ENCODE peak calls at places on chromosomes 5 and 9, in four cellular contexts. S, C, N and D are unnamed samples.

GRCh38 chr5:68304421-68305052 is 89.0 kb downstream of the PIK3R1 start:
- DNase-seq in S (no peak), C (no peak), N (no peak), D (no peak)

GRCh38 chr5:123455095-123455494 is 31.9 kb upstream of the CEP120 start:
- DNase-seq in S (no peak), C (no peak), N (no peak), D (no peak)

GRCh38 chr9:125992557-125992956 is 245.4 kb downstream of the PBX3 start:
- DNase-seq in S (no peak), C (no peak), N (no peak), D (peak; percentile 31)

GRCh38 chr5:6582507-6583048 is 50.3 kb downstream of the NSUN2 start:
- DNase-seq in S (no peak), C (no peak), N (no peak), D (no peak)

GRCh38 chr5:53479656-53480473 is 564 bp upstream of the FST start:
- DNase-seq in S (peak; percentile 55), C (peak; percentile 71), N (no peak), D (peak; percentile 71)

GRCh38 chr9:98702340-98702739 is 6.4 kb downstream of the GABBR2 start:
- DNase-seq in S (no peak), C (no peak), N (no peak), D (no peak)

GRCh38 chr5:78280261-78280660 is 14.2 kb downstream of the AP3B1 start:
- DNase-seq in S (no peak), C (no peak), N (no peak), D (no peak)

GRCh38 chr9:136762915-136763648 is 1.2 kb downstream of the LCN15 start:
- DNase-seq in S (no peak), C (peak; percentile 54), N (no peak), D (peak; percentile 84)

GRCh38 chr9:87097238-87097637 is 149.9 kb upstream of the GAS1 start:
- DNase-seq in S (no peak), C (no peak), N (no peak), D (no peak)

GRCh38 chr5:53211799-53212198 is 102.2 kb upstream of the MOCS2 start:
- DNase-seq in S (peak; percentile 44), C (no peak), N (no peak), D (no peak)

GRCh38 chr5:113102121-113102531 is 125.5 kb downstream of the DCP2 start:
- DNase-seq in S (peak; percentile 42), C (no peak), N (no peak), D (no peak)

GRCh38 chr5:10704949-10705621 is 55.9 kb downstream of the DAP start:
- DNase-seq in S (peak; percentile 73), C (no peak), N (no peak), D (no peak)

GRCh38 chr5:55450050-55450765 is 84.6 kb downstream of the PLPP1 start:
- DNase-seq in S (peak; percentile 46), C (no peak), N (no peak), D (no peak)

GRCh38 chr5:1064383-1065142 is 47.3 kb downstream of the SLC12A7 start:
- DNase-seq in S (no peak), C (peak; percentile 6), N (no peak), D (peak; percentile 41)

GRCh38 chr5:81194633-81195333 is 38.3 kb upstream of the CKMT2 start:
- DNase-seq in S (peak; percentile 83), C (peak; percentile 83), N (no peak), D (peak; percentile 85)